ENCODE peak calls at places on chromosomes 13 and 19, in four cellular contexts. X is GM12878, B is K562, T is HepG2. A is an unnamed sample.

GRCh38 chr19:13037161-13037560 is 41.9 kb downstream of the NFIX start:
- DNase-seq in X (no peak), B (no peak), T (no peak), A (no peak)

GRCh38 chr13:41018583-41018909 is 570 bp downstream of the ELF1 start:
- DNase-seq in X (no peak), B (no peak), T (no peak), A (no peak)

GRCh38 chr13:27007166-27007565 is 164.4 kb downstream of the USP12 start:
- DNase-seq in X (no peak), B (no peak), T (no peak), A (no peak)

GRCh38 chr19:40279120-40279551 is 6.0 kb downstream of the AKT2 start:
- DNase-seq in X (no peak), B (no peak), T (no peak), A (no peak)

GRCh38 chr13:99085139-99085845 is 107.4 kb upstream of the DOCK9 start:
- DNase-seq in X (no peak), B (peak), T (no peak), A (no peak)

GRCh38 chr13:75312884-75313520 is 169.0 kb downstream of the TBC1D4 start:
- DNase-seq in X (no peak), B (no peak), T (no peak), A (no peak)

GRCh38 chr13:38641164-38641948 is 45.5 kb upstream of the FREM2 start:
- DNase-seq in X (no peak), B (peak), T (no peak), A (no peak)

GRCh38 chr13:99656843-99657506 is 155.7 kb downstream of the TM9SF2 start:
- DNase-seq in X (no peak), B (no peak), T (no peak), A (no peak)

GRCh38 chr19:3366104-3366760 is at the start of gene NFIC:
- DNase-seq in X (no peak), B (peak), T (no peak), A (peak)

GRCh38 chr19:10112037-10112751 is 701 bp downstream of the P2RY11 start:
- DNase-seq in X (no peak), B (no peak), T (no peak), A (no peak)

GRCh38 chr19:10113592-10113963 is 2.1 kb downstream of the P2RY11 start:
- DNase-seq in X (no peak), B (no peak), T (no peak), A (no peak)

GRCh38 chr19:10113964-10114650 is 2.6 kb downstream of the P2RY11 start:
- DNase-seq in X (no peak), B (peak), T (no peak), A (no peak)

GRCh38 chr19:10111405-10111811 is at the start of gene P2RY11:
- DNase-seq in X (peak), B (no peak), T (no peak), A (no peak)

DNA sequence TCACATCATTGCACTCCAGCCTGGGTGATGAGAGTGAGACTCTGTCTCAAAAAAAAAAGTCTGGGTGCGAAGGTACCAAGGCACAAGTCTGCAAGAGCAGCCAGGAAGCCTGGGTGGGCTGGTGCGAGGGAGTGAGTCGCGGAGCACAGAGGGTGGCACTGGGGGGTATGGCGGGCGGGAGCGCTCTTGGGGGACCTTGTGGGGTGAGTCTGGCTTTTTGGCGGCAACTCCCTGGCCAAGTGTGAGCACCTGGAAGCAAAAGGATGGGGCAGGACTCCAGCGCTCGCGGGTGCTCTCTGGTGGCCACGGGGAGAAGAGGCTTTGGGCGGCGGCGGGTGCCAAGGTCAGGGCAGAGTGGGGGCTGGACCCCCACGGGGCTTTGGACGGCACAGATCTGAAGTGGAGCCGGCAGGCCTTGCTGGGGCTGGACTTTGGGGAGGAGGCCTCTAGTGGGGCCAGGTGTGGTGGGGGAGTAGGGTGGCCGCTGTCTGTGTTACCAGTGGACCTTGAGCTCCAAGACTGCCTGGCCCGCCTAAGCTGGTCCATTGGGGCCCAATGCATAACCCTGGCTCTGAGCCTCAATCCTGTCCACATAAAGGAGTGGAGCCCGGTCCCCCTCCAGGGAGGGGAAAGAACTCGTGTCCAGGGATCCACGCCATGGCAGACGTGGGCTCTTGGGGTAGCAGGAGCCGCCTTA is 1.6 kb downstream of the P2RY11 start:
- DNase-seq in X (no peak), B (peak), T (peak), A (peak)
- TF ChIP-seq FOXK2 in X (no peak), B (no peak), T (no peak), A (no peak)

GRCh38 chr19:5130371-5131030 is 161.6 kb downstream of the KDM4B start:
- DNase-seq in X (peak), B (no peak), T (no peak), A (no peak)

GRCh38 chr19:5132698-5133651 is 164.1 kb downstream of the KDM4B start:
- DNase-seq in X (no peak), B (no peak), T (no peak), A (no peak)

GRCh38 chr19:5131866-5132561 is 163.1 kb downstream of the KDM4B start:
- DNase-seq in X (no peak), B (no peak), T (no peak), A (no peak)

GRCh38 chr19:5129691-5130090 is 160.8 kb downstream of the KDM4B start:
- DNase-seq in X (no peak), B (no peak), T (no peak), A (no peak)

GRCh38 chr19:5131031-5131865 is 162.3 kb downstream of the KDM4B start:
- DNase-seq in X (peak), B (peak), T (no peak), A (no peak)
- TF ChIP-seq FOXM1 in X (no peak), B (no peak), T (no peak), A (no peak)

DNA sequence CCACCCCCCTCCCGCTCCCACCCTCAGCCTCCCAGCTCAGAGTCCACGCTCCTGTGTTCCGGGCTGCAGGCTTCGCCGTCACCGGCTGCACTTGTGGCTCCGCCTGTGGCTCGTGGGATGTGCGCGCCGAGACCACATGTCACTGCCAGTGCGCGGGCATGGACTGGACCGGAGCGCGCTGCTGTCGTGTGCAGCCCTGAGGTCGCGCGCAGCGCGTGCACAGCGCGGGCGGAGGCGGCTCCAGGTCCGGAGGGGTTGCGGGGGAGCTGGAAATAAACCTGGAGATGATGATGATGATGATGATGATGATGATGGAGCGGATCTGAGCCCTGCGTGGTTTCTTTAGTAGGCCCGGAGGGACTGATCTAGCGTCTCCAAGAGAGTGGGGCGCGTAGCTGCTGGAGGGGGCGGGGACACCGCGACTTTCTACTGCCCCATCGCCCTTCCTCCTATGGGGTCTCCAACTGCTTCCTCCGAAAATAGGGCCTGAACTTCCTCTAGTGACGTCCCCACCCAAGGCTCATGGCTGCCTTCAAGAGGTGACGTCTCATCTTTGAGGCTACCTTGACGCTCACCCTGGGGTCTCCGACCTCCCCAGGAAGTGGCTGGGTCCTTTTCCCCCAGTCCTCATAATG is 1.4 kb downstream of the RETN start:
- DNase-seq in X (no peak), B (peak), T (no peak), A (no peak)
- TF ChIP-seq TARDBP in X (no peak), B (no peak), T (no peak), A (no peak)

GRCh38 chr13:50396001-50396400 is 380.8 kb downstream of the KCNRG start:
- DNase-seq in X (no peak), B (no peak), T (no peak), A (no peak)
- TF ChIP-seq FOXK2 in X (no peak), B (no peak), T (no peak), A (no peak)

GRCh38 chr19:14138576-14139265 is 2.3 kb upstream of the ASF1B start:
- DNase-seq in X (no peak), B (no peak), T (no peak), A (no peak)
- TF ChIP-seq FOXM1 in X (no peak), B (no peak), T (no peak), A (no peak)

DNA sequence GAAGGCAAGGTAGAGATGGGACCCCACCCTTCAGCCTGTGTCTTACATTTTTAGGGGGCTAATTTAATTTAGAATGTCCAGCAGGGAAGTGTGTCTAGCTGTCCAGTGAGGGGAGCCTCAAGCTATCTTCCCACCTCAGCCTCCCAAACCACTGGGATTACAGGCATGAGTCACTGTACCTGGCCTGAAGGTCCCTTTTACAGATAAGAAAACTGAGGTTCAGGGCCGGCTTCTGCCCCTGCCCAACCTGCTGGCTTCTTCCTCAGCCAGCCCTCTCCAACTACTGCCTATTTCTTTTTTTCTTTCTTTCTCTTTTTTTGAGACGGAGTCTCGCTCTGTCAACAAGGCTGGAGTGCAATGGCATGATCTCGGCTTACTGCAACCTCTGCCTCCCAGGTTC is 19.4 kb upstream of the HOMER3 start:
- DNase-seq in X (no peak), B (no peak), T (no peak), A (no peak)
- TF ChIP-seq TARDBP in X (no peak), B (no peak), T (no peak), A (no peak)

GRCh38 chr19:46944123-46944718 is 75.4 kb upstream of the NPAS1 start:
- DNase-seq in X (no peak), B (no peak), T (no peak), A (no peak)

GRCh38 chr19:46945668-46946067 is 74.0 kb upstream of the NPAS1 start:
- DNase-seq in X (no peak), B (no peak), T (no peak), A (no peak)

GRCh38 chr19:46946090-46946489 is 73.5 kb upstream of the NPAS1 start:
- DNase-seq in X (no peak), B (no peak), T (no peak), A (no peak)

GRCh38 chr19:46946611-46947238 is 72.9 kb upstream of the NPAS1 start:
- DNase-seq in X (no peak), B (no peak), T (peak), A (no peak)

DNA sequence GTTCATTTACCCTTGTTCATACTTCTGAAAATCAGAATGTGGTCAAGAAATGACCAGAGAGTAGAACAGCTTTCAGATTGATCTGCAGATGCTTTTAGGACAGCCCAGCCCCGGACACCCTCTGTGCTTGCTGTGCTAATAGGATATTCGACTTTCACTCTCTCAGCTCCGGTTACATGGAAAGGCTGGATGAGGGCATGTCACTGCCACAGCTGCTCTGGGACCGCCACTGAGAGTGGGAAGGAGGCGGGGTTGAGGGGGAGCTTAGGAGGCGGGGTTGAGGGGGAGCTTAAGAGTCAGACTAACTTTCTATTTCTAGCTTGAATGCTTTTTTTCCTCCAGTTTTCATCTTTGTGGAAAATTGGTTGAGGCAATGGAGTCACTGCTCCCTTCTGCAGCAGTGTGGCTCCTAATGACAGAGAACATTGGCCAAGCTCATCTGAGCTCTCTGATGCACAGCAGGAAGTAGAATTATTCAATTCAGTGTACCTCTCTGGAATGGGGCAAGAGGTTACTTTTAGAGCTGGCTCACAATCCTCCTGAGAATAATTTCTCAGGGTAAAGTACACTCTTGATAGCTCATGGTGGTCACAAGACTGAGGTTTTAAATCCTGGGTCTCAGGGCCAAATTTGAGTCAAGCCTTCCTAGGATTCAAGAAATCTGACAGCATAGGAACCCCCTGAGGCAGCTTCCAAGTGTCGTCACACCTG is 74.6 kb upstream of the NPAS1 start:
- DNase-seq in X (no peak), B (peak), T (no peak), A (peak)
- TF ChIP-seq FOXK2 in X (no peak), B (no peak), T (no peak), A (no peak)